ENCODE peak calls at places on chromosomes 11 and 22, in eight cellular contexts. G is heart right ventricle, D is Caco-2, M is GM23338, Q is kidney, L is foreskin fibroblast, V is A549, N is psoas muscle. U is an unnamed sample.

GRCh38 chr22:37263966-37264887 is 18.1 kb upstream of the CYTH4 start:
- DNase-seq in N (no peak), L (no peak), G (no peak), D (no peak), Q (no peak), V (peak; percentile 19), M (no peak), U (no peak)

GRCh38 chr22:26852176-26852575 is 194.8 kb downstream of the MIAT start:
- DNase-seq in D (peak; percentile 25), N (no peak), M (peak; percentile 89), G (no peak), V (no peak), Q (no peak), L (no peak), U (no peak)

GRCh38 chr22:24796860-24797259 is 9.2 kb upstream of the SGSM1 start:
- DNase-seq in V (no peak), N (no peak), L (no peak), Q (no peak), D (no peak), G (no peak), M (no peak), U (no peak)

GRCh38 chr11:2777396-2777795 is 77.6 kb upstream of the KCNQ1OT1 start:
- DNase-seq in V (no peak), G (no peak), L (peak; percentile 7), Q (peak; percentile 81), D (no peak), N (no peak), M (no peak), U (no peak)

GRCh38 chr11:71120346-71120963 is 131.9 kb downstream of the SHANK2 start:
- DNase-seq in Q (peak; percentile 71), G (no peak), L (no peak), M (peak; percentile 94), D (peak; percentile 70), V (peak; percentile 56), N (no peak), U (no peak)

GRCh38 chr11:23151819-23152218 is 291.5 kb upstream of the CCDC179 start:
- DNase-seq in N (no peak), V (no peak), G (no peak), Q (no peak), D (no peak), L (no peak), M (no peak), U (no peak)

GRCh38 chr11:75760710-75761493 is 7.7 kb upstream of the DGAT2 start:
- DNase-seq in L (peak; percentile 50), M (no peak), Q (no peak), N (no peak), D (no peak), G (no peak), V (no peak), U (no peak)

GRCh38 chr11:2348986-2349385 is 28.1 kb upstream of the CD81 start:
- DNase-seq in D (no peak), L (peak; percentile 70), Q (no peak), M (no peak), N (no peak), G (no peak), V (no peak), U (no peak)

GRCh38 chr11:8250981-8251620 is 12.6 kb downstream of the LMO1 start:
- DNase-seq in Q (peak; percentile 31), V (no peak), N (no peak), D (no peak), M (no peak), L (no peak), G (no peak), U (no peak)

GRCh38 chr11:19071255-19071654 is 10.7 kb upstream of the MRGPRX2 start:
- DNase-seq in V (peak; percentile 90), N (peak; percentile 65), Q (peak; percentile 87), D (peak; percentile 84), M (peak; percentile 95), G (peak; percentile 59), L (peak; percentile 71), U (peak; percentile 76)

GRCh38 chr11:94737171-94737611 is 31.0 kb upstream of the AMOTL1 start:
- DNase-seq in V (peak; percentile 49), D (peak; percentile 61), L (no peak), N (no peak), Q (no peak), G (no peak), M (no peak), U (peak; percentile 68)

GRCh38 chr11:77411238-77411637 is 62.7 kb downstream of the PAK1 start:
- DNase-seq in L (no peak), N (peak; percentile 23), G (peak; percentile 27), Q (peak; percentile 71), D (no peak), V (peak; percentile 11), M (peak; percentile 37), U (no peak)

GRCh38 chr11:65787649-65788622 is 1.1 kb downstream of the OVOL1 start:
- DNase-seq in G (no peak), N (no peak), V (no peak), Q (peak; percentile 83), D (peak; percentile 77), L (no peak), M (peak; percentile 91), U (no peak)
- H3K4me3 ChIP-seq in G (no peak overlapping the region), N (peak overlapping the region; percentile 11), V (peak overlapping the region; percentile 36), Q (peak overlapping the region; percentile 71), D (peak overlapping the region; percentile 85), L (no peak overlapping the region), M (peak overlapping the region; percentile 86), U (peak overlapping the region; percentile 63)

GRCh38 chr22:50400931-50401330 is 57.8 kb downstream of the PPP6R2 start:
- DNase-seq in M (no peak), D (no peak), V (no peak), N (no peak), G (no peak), L (no peak), Q (no peak), U (no peak)

GRCh38 chr22:50400406-50400805 is 57.3 kb downstream of the PPP6R2 start:
- DNase-seq in L (no peak), V (no peak), N (no peak), G (no peak), Q (no peak), M (no peak), D (no peak), U (no peak)

GRCh38 chr22:50401907-50402306 is 58.8 kb downstream of the PPP6R2 start:
- DNase-seq in D (no peak), V (no peak), G (no peak), N (no peak), M (no peak), Q (no peak), L (no peak), U (no peak)

GRCh38 chr22:50398698-50399648 is 55.8 kb downstream of the PPP6R2 start:
- DNase-seq in M (no peak), L (no peak), D (no peak), G (no peak), N (no peak), V (peak; percentile 7), Q (no peak), U (peak; percentile 90)

DNA sequence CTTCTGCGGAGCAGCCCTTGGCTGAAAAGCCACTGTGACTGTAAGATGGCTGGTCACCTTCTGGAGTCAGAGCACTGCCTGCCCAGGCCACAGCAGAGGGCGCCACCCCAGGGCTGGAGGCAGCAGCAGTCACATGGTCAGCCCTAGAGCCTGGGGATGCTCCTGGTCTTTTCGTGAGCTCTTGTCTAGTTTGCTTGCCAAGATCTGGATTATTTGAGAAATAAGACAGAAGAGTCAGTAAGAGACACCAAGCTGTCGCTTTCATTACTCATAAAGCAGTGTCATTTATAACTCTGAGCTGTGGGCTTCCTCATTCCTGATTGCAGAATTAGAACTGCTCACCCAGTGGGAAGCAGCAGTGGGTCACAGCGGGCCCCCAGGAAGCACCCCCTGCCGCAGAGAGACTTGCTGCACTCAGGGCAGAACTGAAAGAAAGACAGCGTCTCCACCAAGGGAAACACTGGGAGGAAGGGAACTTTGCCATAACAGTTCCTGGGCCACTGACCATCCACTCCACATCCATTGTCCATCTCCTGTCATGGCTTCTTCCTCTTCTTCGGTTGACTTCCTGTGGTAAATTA is 56.7 kb downstream of the PPP6R2 start:
- DNase-seq in D (peak; percentile 62), N (peak; percentile 46), L (peak; percentile 6), V (peak; percentile 49), G (peak; percentile 31), Q (no peak), M (peak; percentile 70), U (no peak)
- TF ChIP-seq CTCF in D (peak; percentile 62), N (peak; percentile 29), L (peak; percentile 50), V (peak; percentile 39), G (peak; percentile 24), Q (no peak), M (peak; percentile 88), U (peak; percentile 55)

GRCh38 chr22:42282943-42283287 is 12.5 kb upstream of the TCF20 start:
- DNase-seq in Q (no peak), M (no peak), D (no peak), G (no peak), V (no peak), L (no peak), N (no peak), U (no peak)
- H3K4me3 ChIP-seq in Q (no peak overlapping the region), M (peak overlapping the region; percentile 61), D (peak overlapping the region; percentile 41), G (peak overlapping the region; percentile 24), V (no peak overlapping the region), L (no peak overlapping the region), N (peak overlapping the region; percentile 46), U (no peak overlapping the region)

GRCh38 chr11:68021167-68021787 is 9.2 kb upstream of the NDUFS8 start:
- DNase-seq in D (peak; percentile 67), L (no peak), G (no peak), Q (peak; percentile 84), M (peak; percentile 65), N (no peak), V (peak; percentile 81), U (no peak)
- TF ChIP-seq CTCF in D (peak; percentile 59), L (no peak), G (no peak), Q (peak; percentile 50), M (peak; percentile 62), N (peak; percentile 9), V (peak; percentile 45), U (peak; percentile 67)